ENCODE peak calls at places on chromosome 1, in seven cellular contexts. One of them, this sample, is unnamed.

GRCh38 chr1:107262472-107263286 is 121.8 kb downstream of the NTNG1 start:
- DNase-seq in heart left ventricle: no peak
- DNase-seq in B cell: no peak
- DNase-seq in progenitor cell of endocrine pancreas: no peak
- DNase-seq in SK-N-SH: no peak
- DNase-seq in heart right ventricle: no peak
- DNase-seq in mucosa of descending colon: no peak
- DNase-seq in this sample: no peak

GRCh38 chr1:236058141-236058626 is 6.7 kb downstream of the NID1 start:
- DNase-seq in heart left ventricle: no peak
- DNase-seq in B cell: no peak
- DNase-seq in progenitor cell of endocrine pancreas: no peak
- DNase-seq in SK-N-SH: peak; percentile 75
- DNase-seq in heart right ventricle: no peak
- DNase-seq in mucosa of descending colon: no peak
- DNase-seq in this sample: no peak

GRCh38 chr1:224801761-224802490 is 127.5 kb upstream of the DNAH14 start:
- DNase-seq in heart left ventricle: no peak
- DNase-seq in B cell: no peak
- DNase-seq in progenitor cell of endocrine pancreas: no peak
- DNase-seq in SK-N-SH: no peak
- DNase-seq in heart right ventricle: no peak
- DNase-seq in mucosa of descending colon: no peak
- DNase-seq in this sample: no peak

GRCh38 chr1:163758977-163759670 is 437.4 kb downstream of the NUF2 start:
- DNase-seq in heart left ventricle: no peak
- DNase-seq in B cell: no peak
- DNase-seq in progenitor cell of endocrine pancreas: no peak
- DNase-seq in SK-N-SH: no peak
- DNase-seq in heart right ventricle: no peak
- DNase-seq in mucosa of descending colon: no peak
- DNase-seq in this sample: peak; percentile 81

GRCh38 chr1:79617777-79618176 is 611.2 kb upstream of the ADGRL4 start:
- DNase-seq in heart left ventricle: no peak
- DNase-seq in B cell: no peak
- DNase-seq in progenitor cell of endocrine pancreas: no peak
- DNase-seq in SK-N-SH: no peak
- DNase-seq in heart right ventricle: no peak
- DNase-seq in mucosa of descending colon: no peak
- DNase-seq in this sample: no peak

GRCh38 chr1:202046748-202047708 is 36.6 kb downstream of the ELF3 start:
- DNase-seq in heart left ventricle: no peak
- DNase-seq in B cell: no peak
- DNase-seq in progenitor cell of endocrine pancreas: no peak
- DNase-seq in SK-N-SH: no peak
- DNase-seq in heart right ventricle: no peak
- DNase-seq in mucosa of descending colon: peak; percentile 57
- DNase-seq in this sample: no peak

GRCh38 chr1:55974714-55975441 is 604.5 kb downstream of the PLPP3 start:
- DNase-seq in heart left ventricle: no peak
- DNase-seq in B cell: no peak
- DNase-seq in progenitor cell of endocrine pancreas: no peak
- DNase-seq in SK-N-SH: no peak
- DNase-seq in heart right ventricle: no peak
- DNase-seq in mucosa of descending colon: no peak
- DNase-seq in this sample: no peak

GRCh38 chr1:175976865-175977642 is 230.0 kb downstream of the COP1 start:
- DNase-seq in heart left ventricle: no peak
- DNase-seq in B cell: no peak
- DNase-seq in progenitor cell of endocrine pancreas: no peak
- DNase-seq in SK-N-SH: no peak
- DNase-seq in heart right ventricle: no peak
- DNase-seq in mucosa of descending colon: no peak
- DNase-seq in this sample: no peak

GRCh38 chr1:76185207-76185606 is 110.7 kb downstream of the ST6GALNAC3 start:
- DNase-seq in heart left ventricle: no peak
- DNase-seq in B cell: no peak
- DNase-seq in progenitor cell of endocrine pancreas: no peak
- DNase-seq in SK-N-SH: no peak
- DNase-seq in heart right ventricle: no peak
- DNase-seq in mucosa of descending colon: no peak
- DNase-seq in this sample: no peak

GRCh38 chr1:2380816-2381591 is 10.3 kb downstream of the MORN1 start:
- DNase-seq in heart left ventricle: peak; percentile 30
- DNase-seq in B cell: no peak
- DNase-seq in progenitor cell of endocrine pancreas: no peak
- DNase-seq in SK-N-SH: no peak
- DNase-seq in heart right ventricle: no peak
- DNase-seq in mucosa of descending colon: peak; percentile 26
- DNase-seq in this sample: no peak

GRCh38 chr1:77759090-77760028 is at the start of gene USP33:
- DNase-seq in heart left ventricle: peak; percentile 90
- DNase-seq in B cell: peak; percentile 94
- DNase-seq in progenitor cell of endocrine pancreas: peak; percentile 76
- DNase-seq in SK-N-SH: peak; percentile 96
- DNase-seq in heart right ventricle: peak; percentile 85
- DNase-seq in mucosa of descending colon: peak; percentile 95
- DNase-seq in this sample: peak; percentile 90

GRCh38 chr1:6690186-6690585 is 11.4 kb downstream of the DNAJC11 start:
- DNase-seq in heart left ventricle: no peak
- DNase-seq in B cell: no peak
- DNase-seq in progenitor cell of endocrine pancreas: no peak
- DNase-seq in SK-N-SH: no peak
- DNase-seq in heart right ventricle: no peak
- DNase-seq in mucosa of descending colon: no peak
- DNase-seq in this sample: no peak

GRCh38 chr1:82920418-82921248 is 1078.3 kb downstream of the TTLL7 start:
- DNase-seq in heart left ventricle: no peak
- DNase-seq in B cell: no peak
- DNase-seq in progenitor cell of endocrine pancreas: no peak
- DNase-seq in SK-N-SH: no peak
- DNase-seq in heart right ventricle: no peak
- DNase-seq in mucosa of descending colon: no peak
- DNase-seq in this sample: no peak

GRCh38 chr1:229430761-229431269 is 3.1 kb downstream of the ACTA1 start:
- DNase-seq in heart left ventricle: peak; percentile 83
- DNase-seq in B cell: peak; percentile 40
- DNase-seq in progenitor cell of endocrine pancreas: peak; percentile 80
- DNase-seq in SK-N-SH: no peak
- DNase-seq in heart right ventricle: peak; percentile 73
- DNase-seq in mucosa of descending colon: peak; percentile 69
- DNase-seq in this sample: no peak

GRCh38 chr1:30908886-30909777 is 574 bp upstream of the SDC3 start:
- DNase-seq in heart left ventricle: no peak
- DNase-seq in B cell: peak; percentile 37
- DNase-seq in progenitor cell of endocrine pancreas: no peak
- DNase-seq in SK-N-SH: no peak
- DNase-seq in heart right ventricle: no peak
- DNase-seq in mucosa of descending colon: peak; percentile 55
- DNase-seq in this sample: no peak

GRCh38 chr1:229325873-229326502 is 16.9 kb downstream of the CCSAP start:
- DNase-seq in heart left ventricle: no peak
- DNase-seq in B cell: no peak
- DNase-seq in progenitor cell of endocrine pancreas: no peak
- DNase-seq in SK-N-SH: no peak
- DNase-seq in heart right ventricle: no peak
- DNase-seq in mucosa of descending colon: no peak
- DNase-seq in this sample: no peak

GRCh38 chr1:8314346-8315280 is 3.3 kb upstream of the SLC45A1 start:
- DNase-seq in heart left ventricle: peak; percentile 65
- DNase-seq in B cell: no peak
- DNase-seq in progenitor cell of endocrine pancreas: peak; percentile 78
- DNase-seq in SK-N-SH: peak; percentile 89
- DNase-seq in heart right ventricle: peak; percentile 69
- DNase-seq in mucosa of descending colon: peak; percentile 86
- DNase-seq in this sample: peak; percentile 93

GRCh38 chr1:208238710-208239517 is 5.3 kb downstream of the PLXNA2 start:
- DNase-seq in heart left ventricle: no peak
- DNase-seq in B cell: peak; percentile 22
- DNase-seq in progenitor cell of endocrine pancreas: no peak
- DNase-seq in SK-N-SH: peak; percentile 74
- DNase-seq in heart right ventricle: no peak
- DNase-seq in mucosa of descending colon: no peak
- DNase-seq in this sample: no peak

DNA sequence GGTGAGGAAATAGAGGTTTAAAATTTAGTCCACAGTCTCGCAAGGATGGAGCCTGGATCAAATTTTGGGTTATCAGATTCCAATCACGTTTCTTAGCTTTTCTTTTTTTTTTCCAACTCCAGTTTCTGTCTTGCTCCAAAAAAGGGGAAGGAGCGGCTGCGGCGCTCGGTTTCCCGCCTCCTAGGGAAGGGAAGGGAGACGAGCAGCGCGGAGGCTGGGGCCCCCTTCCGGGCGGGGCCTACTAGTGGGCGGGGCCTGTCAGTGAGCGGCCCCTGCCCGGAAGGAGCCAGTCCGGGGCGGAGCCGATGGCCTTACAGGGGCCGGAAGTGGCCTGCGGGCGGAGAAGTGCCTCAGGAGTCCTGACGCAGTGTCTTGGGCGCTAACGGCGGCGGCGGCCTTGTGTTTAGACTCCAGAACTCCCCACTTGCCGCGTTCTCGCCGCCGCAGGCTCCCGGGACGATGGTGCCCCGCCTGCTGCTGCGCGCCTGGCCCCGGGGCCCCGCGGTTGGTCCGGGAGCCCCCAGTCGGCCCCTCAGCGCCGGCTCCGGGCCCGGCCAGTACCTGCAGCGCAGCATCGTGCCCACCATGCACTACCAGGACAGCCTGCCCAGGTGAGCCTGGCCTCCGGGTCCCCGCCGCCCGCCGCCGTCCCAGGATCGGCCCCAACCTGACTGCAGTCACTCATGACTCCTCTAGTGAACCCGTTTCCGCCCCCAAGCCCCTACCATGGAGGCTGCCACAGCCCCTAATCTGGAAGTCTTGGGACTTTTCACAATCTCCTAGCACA is at the start of gene CPT2:
- DNase-seq in heart left ventricle: peak; percentile 97
- DNase-seq in B cell: peak; percentile 89
- DNase-seq in progenitor cell of endocrine pancreas: peak; percentile 77
- DNase-seq in SK-N-SH: peak; percentile 99
- DNase-seq in heart right ventricle: peak; percentile 93
- DNase-seq in mucosa of descending colon: peak; percentile 96
- DNase-seq in this sample: peak; percentile 95
- TF ChIP-seq CTCF in heart left ventricle: no peak
- TF ChIP-seq CTCF in B cell: no peak
- TF ChIP-seq CTCF in progenitor cell of endocrine pancreas: no peak
- TF ChIP-seq CTCF in SK-N-SH: no peak
- TF ChIP-seq CTCF in heart right ventricle: no peak
- TF ChIP-seq CTCF in mucosa of descending colon: no peak
- TF ChIP-seq CTCF in this sample: peak; percentile 20

GRCh38 chr1:39640861-39641260 is 1.4 kb upstream of the HEYL start:
- DNase-seq in heart left ventricle: no peak
- DNase-seq in B cell: no peak
- DNase-seq in progenitor cell of endocrine pancreas: no peak
- DNase-seq in SK-N-SH: no peak
- DNase-seq in heart right ventricle: no peak
- DNase-seq in mucosa of descending colon: no peak
- DNase-seq in this sample: no peak
- TF ChIP-seq CTCF in heart left ventricle: no peak
- TF ChIP-seq CTCF in B cell: no peak
- TF ChIP-seq CTCF in progenitor cell of endocrine pancreas: no peak
- TF ChIP-seq CTCF in SK-N-SH: no peak
- TF ChIP-seq CTCF in heart right ventricle: no peak
- TF ChIP-seq CTCF in mucosa of descending colon: no peak
- TF ChIP-seq CTCF in this sample: no peak

GRCh38 chr1:162736184-162736583 is 54.3 kb upstream of the HSD17B7 start:
- DNase-seq in heart left ventricle: no peak
- DNase-seq in B cell: no peak
- DNase-seq in progenitor cell of endocrine pancreas: no peak
- DNase-seq in SK-N-SH: no peak
- DNase-seq in heart right ventricle: no peak
- DNase-seq in mucosa of descending colon: no peak
- DNase-seq in this sample: no peak
- TF ChIP-seq CTCF in heart left ventricle: no peak
- TF ChIP-seq CTCF in B cell: no peak
- TF ChIP-seq CTCF in progenitor cell of endocrine pancreas: no peak
- TF ChIP-seq CTCF in SK-N-SH: no peak
- TF ChIP-seq CTCF in heart right ventricle: no peak
- TF ChIP-seq CTCF in mucosa of descending colon: no peak
- TF ChIP-seq CTCF in this sample: no peak

GRCh38 chr1:25694591-25695007 is 78.0 kb downstream of the MAN1C1 start:
- DNase-seq in heart left ventricle: no peak
- DNase-seq in B cell: no peak
- DNase-seq in progenitor cell of endocrine pancreas: no peak
- DNase-seq in SK-N-SH: no peak
- DNase-seq in heart right ventricle: no peak
- DNase-seq in mucosa of descending colon: no peak
- DNase-seq in this sample: no peak
- TF ChIP-seq CTCF in heart left ventricle: no peak
- TF ChIP-seq CTCF in B cell: no peak
- TF ChIP-seq CTCF in progenitor cell of endocrine pancreas: no peak
- TF ChIP-seq CTCF in SK-N-SH: no peak
- TF ChIP-seq CTCF in heart right ventricle: no peak
- TF ChIP-seq CTCF in mucosa of descending colon: no peak
- TF ChIP-seq CTCF in this sample: no peak

GRCh38 chr1:179105393-179105792 is 23.5 kb downstream of the TOR3A start:
- DNase-seq in heart left ventricle: no peak
- DNase-seq in B cell: no peak
- DNase-seq in progenitor cell of endocrine pancreas: no peak
- DNase-seq in SK-N-SH: no peak
- DNase-seq in heart right ventricle: no peak
- DNase-seq in mucosa of descending colon: no peak
- DNase-seq in this sample: no peak
- TF ChIP-seq CTCF in heart left ventricle: no peak
- TF ChIP-seq CTCF in B cell: no peak
- TF ChIP-seq CTCF in progenitor cell of endocrine pancreas: peak; percentile 63
- TF ChIP-seq CTCF in SK-N-SH: peak; percentile 51
- TF ChIP-seq CTCF in heart right ventricle: peak; percentile 33
- TF ChIP-seq CTCF in mucosa of descending colon: no peak
- TF ChIP-seq CTCF in this sample: peak; percentile 48